ENCODE peak calls at places on chromosome 15, in eight cellular contexts. One of them, this sample, is unnamed.

GRCh38 chr15:96882361-96882760 is 551.9 kb downstream of the NR2F2 start:
- DNase-seq in pancreas: no peak
- DNase-seq in astrocyte: no peak
- DNase-seq in right atrium auricular region: no peak
- DNase-seq in A549: no peak
- DNase-seq in uterus: no peak
- DNase-seq in endodermal cell: no peak
- DNase-seq in body of pancreas: no peak
- DNase-seq in this sample: no peak

GRCh38 chr15:74242296-74242929 is 6.3 kb downstream of the CCDC33 start:
- DNase-seq in pancreas: peak
- DNase-seq in uterus: no peak
- DNase-seq in endodermal cell: peak
- DNase-seq in body of pancreas: peak
- DNase-seq in A549: peak
- DNase-seq in right atrium auricular region: no peak
- DNase-seq in astrocyte: peak
- DNase-seq in this sample: peak

GRCh38 chr15:66454143-66454542 is 43.4 kb downstream of the SNAPC5 start:
- DNase-seq in endodermal cell: no peak
- DNase-seq in right atrium auricular region: no peak
- DNase-seq in body of pancreas: no peak
- DNase-seq in uterus: no peak
- DNase-seq in astrocyte: no peak
- DNase-seq in pancreas: no peak
- DNase-seq in A549: no peak
- DNase-seq in this sample: no peak

GRCh38 chr15:31328425-31328998 is 1.9 kb downstream of the KLF13 start:
- DNase-seq in body of pancreas: peak
- DNase-seq in astrocyte: peak
- DNase-seq in A549: peak
- DNase-seq in right atrium auricular region: no peak
- DNase-seq in pancreas: no peak
- DNase-seq in uterus: no peak
- DNase-seq in endodermal cell: no peak
- DNase-seq in this sample: no peak

GRCh38 chr15:83106994-83107840 is at the start of gene TM6SF1:
- DNase-seq in right atrium auricular region: no peak
- DNase-seq in endodermal cell: peak
- DNase-seq in astrocyte: no peak
- DNase-seq in A549: no peak
- DNase-seq in body of pancreas: no peak
- DNase-seq in uterus: no peak
- DNase-seq in pancreas: no peak
- DNase-seq in this sample: peak

GRCh38 chr15:80436511-80437307 is 32.5 kb downstream of the ARNT2 start:
- DNase-seq in body of pancreas: no peak
- DNase-seq in astrocyte: peak
- DNase-seq in uterus: no peak
- DNase-seq in endodermal cell: no peak
- DNase-seq in A549: peak
- DNase-seq in right atrium auricular region: peak
- DNase-seq in pancreas: no peak
- DNase-seq in this sample: no peak

GRCh38 chr15:63192604-63193206 is 3.3 kb downstream of the RAB8B start:
- DNase-seq in body of pancreas: no peak
- DNase-seq in A549: no peak
- DNase-seq in endodermal cell: no peak
- DNase-seq in astrocyte: no peak
- DNase-seq in uterus: no peak
- DNase-seq in right atrium auricular region: peak
- DNase-seq in pancreas: no peak
- DNase-seq in this sample: no peak

GRCh38 chr15:98177950-98178848 is 217.7 kb downstream of the ARRDC4 start:
- DNase-seq in right atrium auricular region: no peak
- DNase-seq in uterus: peak
- DNase-seq in A549: peak
- DNase-seq in astrocyte: peak
- DNase-seq in pancreas: peak
- DNase-seq in body of pancreas: peak
- DNase-seq in endodermal cell: peak
- DNase-seq in this sample: no peak

GRCh38 chr15:29331071-29331470 is 61.4 kb upstream of the NSMCE3 start:
- DNase-seq in A549: no peak
- DNase-seq in uterus: no peak
- DNase-seq in right atrium auricular region: no peak
- DNase-seq in astrocyte: no peak
- DNase-seq in body of pancreas: no peak
- DNase-seq in endodermal cell: no peak
- DNase-seq in pancreas: no peak
- DNase-seq in this sample: no peak

GRCh38 chr15:49421991-49422390 is 1.1 kb upstream of the FGF7 start:
- DNase-seq in right atrium auricular region: peak
- DNase-seq in uterus: peak
- DNase-seq in A549: peak
- DNase-seq in endodermal cell: peak
- DNase-seq in body of pancreas: peak
- DNase-seq in astrocyte: peak
- DNase-seq in pancreas: peak
- DNase-seq in this sample: peak

GRCh38 chr15:45249125-45249780 is 2.8 kb upstream of the SLC28A2 start:
- DNase-seq in endodermal cell: no peak
- DNase-seq in right atrium auricular region: no peak
- DNase-seq in body of pancreas: no peak
- DNase-seq in uterus: no peak
- DNase-seq in astrocyte: no peak
- DNase-seq in A549: peak
- DNase-seq in pancreas: no peak
- DNase-seq in this sample: no peak

GRCh38 chr15:39582977-39583585 is 2.2 kb downstream of the THBS1 start:
- DNase-seq in endodermal cell: no peak
- DNase-seq in uterus: no peak
- DNase-seq in A549: no peak
- DNase-seq in right atrium auricular region: no peak
- DNase-seq in astrocyte: no peak
- DNase-seq in pancreas: no peak
- DNase-seq in body of pancreas: no peak
- DNase-seq in this sample: no peak

GRCh38 chr15:75721923-75722870 is 9.5 kb upstream of the CSPG4 start:
- DNase-seq in pancreas: no peak
- DNase-seq in A549: no peak
- DNase-seq in body of pancreas: no peak
- DNase-seq in right atrium auricular region: no peak
- DNase-seq in uterus: peak
- DNase-seq in astrocyte: no peak
- DNase-seq in endodermal cell: no peak
- DNase-seq in this sample: no peak

GRCh38 chr15:98546325-98546724 is 102.0 kb upstream of the IGF1R start:
- DNase-seq in pancreas: no peak
- DNase-seq in right atrium auricular region: no peak
- DNase-seq in uterus: no peak
- DNase-seq in body of pancreas: no peak
- DNase-seq in A549: no peak
- DNase-seq in astrocyte: no peak
- DNase-seq in endodermal cell: peak
- DNase-seq in this sample: no peak

GRCh38 chr15:53401503-53401902 is 358.0 kb downstream of the WDR72 start:
- DNase-seq in uterus: no peak
- DNase-seq in endodermal cell: peak
- DNase-seq in body of pancreas: no peak
- DNase-seq in right atrium auricular region: no peak
- DNase-seq in astrocyte: no peak
- DNase-seq in pancreas: no peak
- DNase-seq in A549: no peak
- DNase-seq in this sample: no peak

GRCh38 chr15:88998980-88999713 is 86.0 kb upstream of the MFGE8 start:
- DNase-seq in astrocyte: no peak
- DNase-seq in pancreas: no peak
- DNase-seq in right atrium auricular region: no peak
- DNase-seq in uterus: no peak
- DNase-seq in A549: no peak
- DNase-seq in endodermal cell: peak
- DNase-seq in body of pancreas: no peak
- DNase-seq in this sample: no peak

GRCh38 chr15:69679623-69680228 is 227.1 kb downstream of the RPLP1 start:
- DNase-seq in astrocyte: no peak
- DNase-seq in right atrium auricular region: no peak
- DNase-seq in pancreas: no peak
- DNase-seq in body of pancreas: no peak
- DNase-seq in endodermal cell: no peak
- DNase-seq in uterus: no peak
- DNase-seq in A549: no peak
- DNase-seq in this sample: no peak

GRCh38 chr15:42157381-42157780 is 945 bp upstream of the PLA2G4F start:
- DNase-seq in uterus: no peak
- DNase-seq in endodermal cell: no peak
- DNase-seq in astrocyte: no peak
- DNase-seq in body of pancreas: no peak
- DNase-seq in A549: no peak
- DNase-seq in pancreas: no peak
- DNase-seq in right atrium auricular region: no peak
- DNase-seq in this sample: no peak

GRCh38 chr15:93005133-93005532 is 83.9 kb downstream of the RGMA start:
- DNase-seq in astrocyte: no peak
- DNase-seq in right atrium auricular region: no peak
- DNase-seq in uterus: no peak
- DNase-seq in body of pancreas: no peak
- DNase-seq in endodermal cell: no peak
- DNase-seq in pancreas: no peak
- DNase-seq in A549: no peak
- DNase-seq in this sample: no peak

GRCh38 chr15:92997821-92998220 is 91.2 kb downstream of the RGMA start:
- DNase-seq in right atrium auricular region: no peak
- DNase-seq in astrocyte: no peak
- DNase-seq in uterus: no peak
- DNase-seq in body of pancreas: no peak
- DNase-seq in A549: no peak
- DNase-seq in pancreas: no peak
- DNase-seq in endodermal cell: no peak
- DNase-seq in this sample: no peak

GRCh38 chr15:93001156-93001555 is 87.9 kb downstream of the RGMA start:
- DNase-seq in endodermal cell: no peak
- DNase-seq in A549: no peak
- DNase-seq in pancreas: no peak
- DNase-seq in astrocyte: peak
- DNase-seq in uterus: no peak
- DNase-seq in body of pancreas: no peak
- DNase-seq in right atrium auricular region: no peak
- DNase-seq in this sample: no peak

GRCh38 chr15:93001881-93002280 is 87.1 kb downstream of the RGMA start:
- DNase-seq in uterus: no peak
- DNase-seq in right atrium auricular region: no peak
- DNase-seq in astrocyte: no peak
- DNase-seq in A549: peak
- DNase-seq in body of pancreas: no peak
- DNase-seq in endodermal cell: no peak
- DNase-seq in pancreas: no peak
- DNase-seq in this sample: no peak
- TF ChIP-seq CTCF in uterus: no peak
- TF ChIP-seq CTCF in right atrium auricular region: peak
- TF ChIP-seq CTCF in astrocyte: peak
- TF ChIP-seq CTCF in A549: peak
- TF ChIP-seq CTCF in body of pancreas: no peak
- TF ChIP-seq CTCF in endodermal cell: peak
- TF ChIP-seq CTCF in pancreas: no peak
- TF ChIP-seq CTCF in this sample: no peak

DNA sequence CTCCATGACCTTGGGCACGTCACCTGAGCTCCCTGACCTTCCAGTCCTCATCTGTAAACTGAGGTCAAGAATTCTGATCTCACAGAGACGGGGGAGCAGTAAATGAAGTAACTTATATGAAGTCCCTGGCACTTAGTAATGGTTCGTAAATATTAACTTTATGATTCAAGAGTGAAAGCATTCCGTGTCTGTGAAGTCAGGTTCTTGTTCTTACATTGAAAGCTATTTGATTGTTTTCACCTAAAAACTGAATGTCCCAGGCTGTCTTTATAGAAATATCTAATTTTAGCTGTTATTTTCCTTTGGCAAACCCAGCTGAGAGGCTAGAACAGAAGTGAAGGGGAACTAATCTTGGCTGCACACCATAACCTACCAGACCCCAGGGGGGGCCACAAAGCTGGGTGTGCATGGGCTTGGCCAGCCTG is 84.5 kb downstream of the CHSY1 start:
- DNase-seq in right atrium auricular region: no peak
- DNase-seq in body of pancreas: no peak
- DNase-seq in A549: no peak
- DNase-seq in pancreas: no peak
- DNase-seq in uterus: no peak
- DNase-seq in astrocyte: peak
- DNase-seq in endodermal cell: no peak
- DNase-seq in this sample: no peak
- H3K4me3 ChIP-seq in right atrium auricular region: peak
- H3K4me3 ChIP-seq in body of pancreas: no peak
- H3K4me3 ChIP-seq in A549: no peak
- H3K4me3 ChIP-seq in pancreas: no peak
- H3K4me3 ChIP-seq in uterus: no peak
- H3K4me3 ChIP-seq in astrocyte: no peak
- H3K4me3 ChIP-seq in endodermal cell: no peak
- H3K4me3 ChIP-seq in this sample: no peak

GRCh38 chr15:43382310-43382709 is 11.4 kb downstream of the TUBGCP4 start:
- DNase-seq in uterus: no peak
- DNase-seq in A549: no peak
- DNase-seq in body of pancreas: no peak
- DNase-seq in pancreas: no peak
- DNase-seq in astrocyte: no peak
- DNase-seq in right atrium auricular region: no peak
- DNase-seq in endodermal cell: no peak
- DNase-seq in this sample: no peak

GRCh38 chr15:43383070-43383469 is 12.2 kb downstream of the TUBGCP4 start:
- DNase-seq in uterus: no peak
- DNase-seq in endodermal cell: no peak
- DNase-seq in A549: no peak
- DNase-seq in astrocyte: peak
- DNase-seq in pancreas: no peak
- DNase-seq in body of pancreas: no peak
- DNase-seq in right atrium auricular region: no peak
- DNase-seq in this sample: no peak
- H3K27ac ChIP-seq in uterus: no peak
- H3K27ac ChIP-seq in endodermal cell: no peak
- H3K27ac ChIP-seq in A549: no peak
- H3K27ac ChIP-seq in astrocyte: no peak
- H3K27ac ChIP-seq in pancreas: no peak
- H3K27ac ChIP-seq in body of pancreas: no peak
- H3K27ac ChIP-seq in right atrium auricular region: no peak
- H3K27ac ChIP-seq in this sample: peak

GRCh38 chr15:85048430-85048829 is 66.8 kb downstream of the PDE8A start:
- DNase-seq in endodermal cell: no peak
- DNase-seq in uterus: no peak
- DNase-seq in right atrium auricular region: no peak
- DNase-seq in body of pancreas: no peak
- DNase-seq in pancreas: no peak
- DNase-seq in astrocyte: peak
- DNase-seq in A549: peak
- DNase-seq in this sample: no peak
- TF ChIP-seq CTCF in endodermal cell: no peak
- TF ChIP-seq CTCF in uterus: no peak
- TF ChIP-seq CTCF in right atrium auricular region: no peak
- TF ChIP-seq CTCF in body of pancreas: no peak
- TF ChIP-seq CTCF in pancreas: no peak
- TF ChIP-seq CTCF in astrocyte: no peak
- TF ChIP-seq CTCF in A549: no peak
- TF ChIP-seq CTCF in this sample: no peak

GRCh38 chr15:47812436-47813109 is 95.3 kb downstream of the SEMA6D start:
- DNase-seq in uterus: no peak
- DNase-seq in endodermal cell: no peak
- DNase-seq in A549: peak
- DNase-seq in pancreas: no peak
- DNase-seq in astrocyte: peak
- DNase-seq in body of pancreas: no peak
- DNase-seq in right atrium auricular region: no peak
- DNase-seq in this sample: no peak
- H3K4me3 ChIP-seq in uterus: no peak
- H3K4me3 ChIP-seq in endodermal cell: no peak
- H3K4me3 ChIP-seq in A549: no peak
- H3K4me3 ChIP-seq in pancreas: no peak
- H3K4me3 ChIP-seq in astrocyte: no peak
- H3K4me3 ChIP-seq in body of pancreas: no peak
- H3K4me3 ChIP-seq in right atrium auricular region: no peak
- H3K4me3 ChIP-seq in this sample: no peak

This sample was measured in psoas muscle.